ENCODE peak calls at places on chromosomes 4 and X, in six cellular contexts. M, U, V, O, N and B are unnamed samples.

GRCh38 chr4:168453146-168453545 is 27.1 kb downstream of the DDX60L start:
- DNase-seq in M (no peak), U (no peak), V (no peak), O (no peak), N (no peak), B (no peak)

GRCh38 chrX:25017667-25018247 is 2.0 kb upstream of the ARX start:
- DNase-seq in M (no peak), U (no peak), V (no peak), O (no peak), N (no peak), B (no peak)

GRCh38 chr4:56544573-56545131 is 39.1 kb downstream of the ARL9 start:
- DNase-seq in M (peak; percentile 71), U (peak; percentile 70), V (peak; percentile 52), O (peak; percentile 70), N (peak; percentile 80), B (peak; percentile 95)

GRCh38 chr4:148261861-148262260 is 180.4 kb downstream of the NR3C2 start:
- DNase-seq in M (no peak), U (no peak), V (peak; percentile 69), O (no peak), N (no peak), B (no peak)

GRCh38 chrX:135697614-135698013 is 15.8 kb upstream of the CT45A1 start:
- DNase-seq in M (no peak), U (no peak), V (no peak), O (no peak), N (no peak), B (no peak)

GRCh38 chr4:64940698-64941097 is 531.4 kb upstream of the TECRL start:
- DNase-seq in M (no peak), U (no peak), V (peak; percentile 51), O (peak; percentile 1), N (no peak), B (no peak)

GRCh38 chr4:113040793-113041192 is 8.7 kb upstream of the ANK2 start:
- DNase-seq in M (no peak), U (no peak), V (no peak), O (no peak), N (no peak), B (no peak)

GRCh38 chr4:111979921-111980320 is 165.3 kb upstream of the FAM241A start:
- DNase-seq in M (no peak), U (no peak), V (no peak), O (peak; percentile 32), N (no peak), B (no peak)

GRCh38 chr4:156970501-156971167 is 965 bp downstream of the PDGFC start:
- DNase-seq in M (no peak), U (peak; percentile 61), V (no peak), O (peak; percentile 74), N (peak; percentile 75), B (peak; percentile 51)

GRCh38 chrX:154990496-154990895 is 32.0 kb downstream of the F8 start:
- DNase-seq in M (no peak), U (no peak), V (no peak), O (no peak), N (no peak), B (no peak)

GRCh38 chrX:42485621-42486020 is 292.3 kb downstream of the PPP1R2C start:
- DNase-seq in M (peak; percentile 23), U (no peak), V (no peak), O (no peak), N (no peak), B (no peak)

GRCh38 chr4:81914623-81915022 is 442.9 kb upstream of the RASGEF1B start:
- DNase-seq in M (no peak), U (no peak), V (no peak), O (no peak), N (no peak), B (no peak)

GRCh38 chr4:22410645-22411247 is 105.1 kb downstream of the ADGRA3 start:
- DNase-seq in M (no peak), U (no peak), V (no peak), O (peak; percentile 48), N (peak; percentile 43), B (no peak)

GRCh38 chr4:66575024-66575696 is 904.9 kb upstream of the EPHA5 start:
- DNase-seq in M (peak; percentile 87), U (peak; percentile 4), V (peak; percentile 87), O (peak; percentile 97), N (peak; percentile 86), B (no peak)

GRCh38 chrX:2710041-2710471 is 19.0 kb downstream of the CD99 start:
- DNase-seq in M (peak; percentile 78), U (peak; percentile 78), V (no peak), O (peak; percentile 77), N (peak; percentile 85), B (no peak)

GRCh38 chr4:75004755-75005668 is 72.1 kb downstream of the PARM1 start:
- DNase-seq in M (no peak), U (no peak), V (no peak), O (no peak), N (peak; percentile 1), B (no peak)

GRCh38 chr4:147347217-147347616 is 133.7 kb upstream of the EDNRA start:
- DNase-seq in M (no peak), U (no peak), V (no peak), O (no peak), N (no peak), B (no peak)

GRCh38 chr4:187606581-187606980 is 389.0 kb upstream of the ZFP42 start:
- DNase-seq in M (peak; percentile 61), U (peak; percentile 30), V (no peak), O (peak; percentile 14), N (peak; percentile 69), B (peak; percentile 11)

GRCh38 chr4:105909699-105910340 is 14.5 kb downstream of the NPNT start:
- DNase-seq in M (no peak), U (no peak), V (peak; percentile 47), O (no peak), N (no peak), B (no peak)

GRCh38 chr4:139476363-139476762 is 22.4 kb downstream of the RAB33B start:
- DNase-seq in M (no peak), U (no peak), V (no peak), O (no peak), N (no peak), B (no peak)

GRCh38 chrX:261167-261857 is 19.9 kb upstream of the PLCXD1 start:
- DNase-seq in M (peak; percentile 68), U (peak; percentile 14), V (no peak), O (peak; percentile 80), N (peak; percentile 52), B (no peak)

DNA sequence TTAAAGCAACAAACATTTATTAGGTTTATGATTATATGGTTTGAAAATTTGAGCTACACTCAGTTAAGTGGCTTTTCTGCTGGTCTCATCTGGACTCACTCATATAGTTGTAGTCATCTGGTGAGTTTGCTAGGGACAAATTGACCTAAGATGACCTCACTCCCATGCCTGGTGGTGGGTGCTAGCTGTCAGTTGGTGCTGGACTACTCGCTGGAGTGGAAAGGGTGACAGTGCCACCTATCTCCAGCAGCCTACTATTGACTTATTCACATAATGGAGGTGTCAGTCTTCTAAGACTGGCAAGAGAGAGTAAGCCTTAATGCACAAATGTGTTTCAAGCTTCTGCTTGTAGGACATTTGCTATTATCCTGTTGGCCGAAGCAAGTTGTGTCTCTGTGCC is 88.2 kb downstream of the TASL start:
- DNase-seq in M (no peak), U (no peak), V (no peak), O (no peak), N (no peak), B (no peak)
- TF ChIP-seq CTCF in M (peak; percentile 12), U (no peak), V (peak; percentile 5), O (no peak), N (no peak), B (no peak)

DNA sequence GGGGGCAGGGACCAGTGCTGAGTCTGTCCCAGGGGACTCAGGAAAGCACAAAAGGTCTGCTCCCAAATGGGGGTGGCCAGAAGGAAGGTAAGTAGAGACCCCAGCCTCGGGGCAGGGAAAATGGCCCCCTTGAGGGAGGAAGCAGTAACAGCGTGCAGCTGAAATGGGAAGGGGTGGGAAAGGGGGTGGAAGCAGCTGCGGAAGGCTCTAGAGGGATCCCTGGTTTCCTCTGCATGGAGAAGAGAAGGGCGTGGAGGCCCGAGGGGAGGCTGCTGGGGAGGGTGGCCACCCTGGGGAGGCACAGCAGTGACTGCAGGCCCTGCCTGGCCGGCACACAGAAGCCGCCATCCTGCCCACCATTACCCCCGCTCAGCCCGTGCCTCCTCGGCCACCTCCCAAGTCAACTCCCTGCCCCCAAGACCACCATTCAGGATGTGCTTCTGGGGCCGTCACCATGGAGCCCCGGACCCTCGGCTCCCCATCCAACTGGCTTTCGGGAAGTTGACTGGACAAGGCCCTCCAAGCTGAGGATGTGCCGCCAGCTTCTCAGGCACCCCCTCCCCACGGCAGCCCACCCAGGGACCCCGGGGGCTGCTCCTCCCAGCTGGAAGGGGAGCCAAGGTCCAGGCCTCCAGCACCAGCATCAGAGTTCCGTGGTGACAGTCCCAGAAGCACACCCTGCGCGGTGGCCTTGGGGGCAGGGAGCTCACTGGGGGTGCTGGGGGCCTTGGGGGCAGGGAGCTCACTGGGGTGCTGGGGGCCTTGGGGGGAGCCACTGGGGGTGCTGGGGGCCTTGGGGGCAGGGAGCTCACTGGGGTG is 23.6 kb downstream of the CFAP99 start:
- DNase-seq in M (no peak), U (no peak), V (no peak), O (no peak), N (no peak), B (no peak)
- TF ChIP-seq CTCF in M (no peak), U (no peak), V (no peak), O (no peak), N (no peak), B (no peak)

GRCh38 chr4:2283199-2283711 is 21.3 kb upstream of the MXD4 start:
- DNase-seq in M (no peak), U (no peak), V (no peak), O (no peak), N (no peak), B (no peak)

GRCh38 chr4:2284934-2285664 is 23.2 kb upstream of the MXD4 start:
- DNase-seq in M (peak; percentile 37), U (peak; percentile 64), V (peak; percentile 32), O (peak; percentile 64), N (peak; percentile 50), B (no peak)

GRCh38 chr4:2284161-2284933 is 22.4 kb upstream of the MXD4 start:
- DNase-seq in M (no peak), U (no peak), V (no peak), O (no peak), N (no peak), B (no peak)

GRCh38 chr4:2280531-2281300 is 18.8 kb upstream of the MXD4 start:
- DNase-seq in M (no peak), U (no peak), V (no peak), O (no peak), N (no peak), B (no peak)

DNA sequence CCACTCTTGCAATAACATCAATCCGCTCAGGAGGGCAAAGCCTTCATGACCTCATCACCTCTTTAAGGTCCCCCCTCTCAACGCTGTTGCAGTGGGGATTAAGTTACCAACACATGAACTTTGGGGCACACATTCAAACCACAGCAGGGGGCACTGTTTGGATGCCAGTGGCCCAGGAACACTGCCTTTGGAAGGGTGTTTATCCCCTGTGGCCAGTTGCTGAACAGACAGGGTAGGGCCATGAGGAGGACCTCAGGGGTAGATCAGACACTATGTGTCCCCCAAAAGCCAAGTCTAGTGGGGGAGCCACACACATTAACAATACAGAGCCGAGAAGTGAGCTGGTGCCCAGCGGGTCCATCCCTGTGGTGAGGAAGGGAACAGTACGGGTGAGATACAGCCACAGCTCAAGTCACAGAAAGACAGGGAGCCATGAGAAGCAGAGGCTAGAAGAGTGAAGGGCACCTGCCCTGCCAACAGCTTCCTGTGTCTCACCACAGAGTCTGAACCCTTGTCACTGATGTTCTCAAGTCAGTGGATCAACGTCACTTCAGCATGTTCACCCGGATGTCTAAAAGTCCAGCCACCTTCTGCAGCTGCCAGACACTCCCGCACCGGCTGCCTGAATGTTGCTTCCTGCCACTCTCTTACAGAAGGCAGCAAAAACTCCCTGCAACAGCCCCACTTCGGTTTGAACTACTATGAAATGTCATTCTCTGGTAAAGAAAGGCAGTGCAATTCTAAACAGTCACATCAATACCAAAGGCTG is 19.9 kb upstream of the MXD4 start:
- DNase-seq in M (no peak), U (no peak), V (no peak), O (no peak), N (no peak), B (no peak)
- TF ChIP-seq CTCF in M (peak; percentile 35), U (no peak), V (peak; percentile 2), O (no peak), N (peak; percentile 23), B (no peak)

GRCh38 chr4:55488716-55489115 is 58.0 kb downstream of the CLOCK start:
- DNase-seq in M (no peak), U (no peak), V (no peak), O (no peak), N (no peak), B (no peak)
- TF ChIP-seq CTCF in M (no peak), U (no peak), V (no peak), O (no peak), N (no peak), B (no peak)